ENCODE peak calls at places on chromosomes 3 and 15, in five cellular contexts. P is NCI-H1417, A is EL, S is kidney glomerular epithelial cell, I is HFFc6. K is an unnamed sample.

GRCh38 chr3:120682095-120682681 is at the start of gene HGD:
- DNase-seq in P (no peak), A (no peak), S (peak), I (no peak), K (no peak)

GRCh38 chr3:16286672-16287604 is 21.9 kb downstream of the OXNAD1 start:
- DNase-seq in P (no peak), A (no peak), S (no peak), I (no peak), K (no peak)

GRCh38 chr15:44729394-44729913 is 6.9 kb upstream of the TRIM69 start:
- DNase-seq in P (no peak), A (no peak), S (no peak), I (no peak), K (no peak)

GRCh38 chr3:137020315-137020714 is 62.5 kb downstream of the IL20RB start:
- DNase-seq in P (no peak), A (no peak), S (no peak), I (no peak), K (no peak)

GRCh38 chr3:127002195-127003174 is 19.6 kb downstream of the PLXNA1 start:
- DNase-seq in P (no peak), A (peak), S (peak), I (peak), K (peak)

GRCh38 chr3:27072943-27073725 is 296.0 kb downstream of the NEK10 start:
- DNase-seq in P (no peak), A (no peak), S (peak), I (no peak), K (no peak)

GRCh38 chr3:60788185-60788584 is 463.1 kb downstream of the FHIT start:
- DNase-seq in P (no peak), A (no peak), S (no peak), I (no peak), K (no peak)

GRCh38 chr15:70587896-70588567 is 175.3 kb downstream of the UACA start:
- DNase-seq in P (no peak), A (no peak), S (no peak), I (no peak), K (no peak)

GRCh38 chr3:47163023-47163989 is 607 bp downstream of the SETD2 start:
- DNase-seq in P (peak), A (peak), S (no peak), I (peak), K (peak)

GRCh38 chr3:46930945-46931403 is 45.6 kb downstream of the CCDC12 start:
- DNase-seq in P (no peak), A (peak), S (no peak), I (no peak), K (no peak)

GRCh38 chr3:6262035-6262434 is 598.9 kb upstream of the GRM7 start:
- DNase-seq in P (peak), A (no peak), S (no peak), I (no peak), K (no peak)

GRCh38 chr3:102866845-102867244 is 432.0 kb downstream of the ZPLD1 start:
- DNase-seq in P (no peak), A (no peak), S (peak), I (no peak), K (no peak)

GRCh38 chr3:139672247-139672646 is 5.5 kb downstream of the NMNAT3 start:
- DNase-seq in P (no peak), A (no peak), S (no peak), I (no peak), K (no peak)

GRCh38 chr15:90354986-90355385 is 2.9 kb downstream of the ZNF774 start:
- DNase-seq in P (no peak), A (no peak), S (no peak), I (no peak), K (no peak)

GRCh38 chr3:171038342-171038741 is 11.8 kb upstream of the SLC2A2 start:
- DNase-seq in P (no peak), A (no peak), S (no peak), I (no peak), K (no peak)

GRCh38 chr15:63880019-63880418 is 46.3 kb upstream of the HERC1 start:
- DNase-seq in P (no peak), A (no peak), S (no peak), I (no peak), K (no peak)

GRCh38 chr3:10228248-10228950 is 19.9 kb upstream of the TATDN2 start:
- DNase-seq in P (no peak), A (peak), S (no peak), I (peak), K (no peak)

GRCh38 chr15:92451225-92451825 is 57.6 kb downstream of the ST8SIA2 start:
- DNase-seq in P (no peak), A (peak), S (no peak), I (peak), K (peak)

GRCh38 chr15:96352594-96353377 is 22.3 kb downstream of the NR2F2 start:
- DNase-seq in P (no peak), A (peak), S (no peak), I (peak), K (no peak)

GRCh38 chr3:186432189-186432588 is 70.2 kb upstream of the DGKG start:
- DNase-seq in P (no peak), A (peak), S (peak), I (peak), K (no peak)

GRCh38 chr3:42032693-42033349 is 58.3 kb upstream of the TRAK1 start:
- DNase-seq in P (peak), A (peak), S (peak), I (peak), K (peak)

GRCh38 chr15:47786371-47786770 is 69.1 kb downstream of the SEMA6D start:
- DNase-seq in P (no peak), A (no peak), S (no peak), I (no peak), K (no peak)

GRCh38 chr3:134102976-134103375 is 73.3 kb upstream of the SLCO2A1 start:
- DNase-seq in P (no peak), A (no peak), S (no peak), I (no peak), K (no peak)